ENCODE peak calls at places on chromosomes 3 and 15, in seven cellular contexts. T is fibroblast of lung, Z is OCI-LY7, Y is MM.1S, X is GM23248, L is mammary epithelial cell, A is hepatocyte. Q is an unnamed sample.

GRCh38 chr3:146449076-146449475 is 20.3 kb downstream of the PLSCR2 start:
- DNase-seq in T (no peak), Z (no peak), Y (no peak), X (no peak), L (no peak), A (no peak), Q (no peak)

GRCh38 chr15:55574096-55574495 is 14.0 kb downstream of the PYGO1 start:
- DNase-seq in T (no peak), Z (no peak), Y (no peak), X (no peak), L (no peak), A (no peak), Q (no peak)

GRCh38 chr3:99240700-99241099 is 339.2 kb upstream of the DCBLD2 start:
- DNase-seq in T (no peak), Z (no peak), Y (no peak), X (peak), L (no peak), A (no peak), Q (no peak)

GRCh38 chr3:66998899-66999235 is 760 bp downstream of the KBTBD8 start:
- DNase-seq in T (no peak), Z (peak), Y (no peak), X (no peak), L (peak), A (no peak), Q (no peak)

GRCh38 chr3:28768439-28768838 is 419.8 kb upstream of the AZI2 start:
- DNase-seq in T (no peak), Z (no peak), Y (no peak), X (no peak), L (no peak), A (no peak), Q (no peak)

GRCh38 chr3:47661121-47661752 is 82.6 kb upstream of the CSPG5 start:
- DNase-seq in T (peak), Z (no peak), Y (no peak), X (peak), L (peak), A (peak), Q (no peak)

GRCh38 chr3:76078101-76078500 is 292.8 kb upstream of the ZNF717 start:
- DNase-seq in T (peak), Z (no peak), Y (no peak), X (no peak), L (no peak), A (no peak), Q (no peak)

GRCh38 chr3:63872135-63872924 is 8.7 kb downstream of the ATXN7 start:
- DNase-seq in T (peak), Z (no peak), Y (no peak), X (peak), L (peak), A (no peak), Q (no peak)

GRCh38 chr15:95669146-95669922 is 661.2 kb upstream of the NR2F2 start:
- DNase-seq in T (no peak), Z (no peak), Y (peak), X (peak), L (no peak), A (no peak), Q (no peak)

GRCh38 chr15:38782156-38782555 is 217.5 kb upstream of the RASGRP1 start:
- DNase-seq in T (no peak), Z (no peak), Y (no peak), X (no peak), L (no peak), A (no peak), Q (no peak)

GRCh38 chr15:40274350-40275274 is 8.3 kb downstream of the ANKRD63 start:
- DNase-seq in T (peak), Z (peak), Y (peak), X (peak), L (peak), A (peak), Q (no peak)
- H3K4me3 ChIP-seq in T (no peak), Z (no peak), Y (no peak), X (no peak), L (no peak), A (no peak), Q (no peak)

DNA sequence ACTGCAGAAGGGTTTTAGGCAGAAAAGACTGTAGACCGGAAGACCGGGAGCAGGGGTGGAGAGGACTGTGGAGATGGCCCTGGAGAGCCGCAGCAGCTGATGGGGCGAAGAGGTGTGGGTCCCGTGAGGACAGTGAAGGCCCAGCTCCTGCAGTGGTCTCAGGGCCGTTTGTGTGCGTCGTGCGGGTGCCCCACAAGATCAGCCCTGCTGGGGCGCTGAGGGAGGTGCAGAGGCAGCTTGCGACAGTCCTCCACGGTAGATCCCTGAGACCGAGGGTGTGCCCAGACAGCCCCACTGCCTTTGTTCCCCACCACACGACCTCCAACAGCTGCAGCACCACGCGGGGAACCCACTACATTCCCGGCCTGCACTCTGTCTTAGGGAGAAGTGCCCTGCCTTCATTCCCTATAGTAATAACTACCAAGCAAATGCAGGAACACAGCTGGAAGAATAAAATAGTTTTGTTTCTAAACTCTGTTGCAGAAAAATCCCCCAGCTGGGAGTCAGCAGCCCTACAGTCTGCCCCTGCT is 19.0 kb upstream of the CRABP1 start:
- DNase-seq in T (no peak), Z (no peak), Y (no peak), X (no peak), L (no peak), A (no peak), Q (no peak)
- H2AFZ ChIP-seq in T (no peak), Z (no peak), Y (no peak), X (no peak), L (no peak), A (no peak), Q (no peak)

GRCh38 chr3:172365028-172365567 is 83.2 kb downstream of the GHSR start:
- DNase-seq in T (no peak), Z (no peak), Y (no peak), X (no peak), L (no peak), A (no peak), Q (no peak)
- H3K4me3 ChIP-seq in T (no peak), Z (no peak), Y (no peak), X (no peak), L (no peak), A (no peak), Q (no peak)

DNA sequence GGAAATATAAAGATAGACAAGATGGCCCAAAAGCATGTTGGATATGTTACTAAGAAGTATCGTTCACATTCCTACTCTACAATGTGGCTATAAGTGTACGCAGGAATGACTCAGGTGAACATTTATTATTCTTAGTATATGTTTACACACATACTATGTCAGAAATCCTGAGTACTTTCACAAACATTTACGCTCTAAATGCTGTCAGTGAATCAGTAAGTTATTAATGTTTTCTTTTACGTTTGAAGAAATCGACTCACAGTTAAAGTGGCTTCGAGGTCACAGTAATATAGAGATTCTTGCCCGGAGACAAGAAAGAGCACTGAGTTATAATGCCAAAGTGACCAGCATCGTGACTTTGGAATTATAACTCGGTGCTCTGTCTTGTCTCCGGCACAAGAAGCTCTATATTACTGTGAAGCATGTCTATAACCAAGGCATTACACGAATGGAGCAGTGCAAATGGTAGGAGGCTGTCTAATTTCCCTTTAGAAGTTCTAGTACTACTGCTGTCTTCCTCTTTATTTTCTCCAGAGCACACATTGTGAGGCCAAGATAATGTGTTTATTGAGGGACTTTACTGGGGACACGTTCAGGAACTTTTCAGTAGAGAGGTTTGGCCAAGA is 61.8 kb upstream of the P3H2 start:
- DNase-seq in T (peak), Z (no peak), Y (no peak), X (peak), L (no peak), A (no peak), Q (no peak)
- H2AFZ ChIP-seq in T (no peak), Z (no peak), Y (no peak), X (peak), L (peak), A (peak), Q (no peak)

GRCh38 chr3:114860526-114860925 is 286.6 kb downstream of the ZBTB20 start:
- DNase-seq in T (no peak), Z (no peak), Y (peak), X (no peak), L (no peak), A (no peak), Q (no peak)
- H3K4me3 ChIP-seq in T (no peak), Z (no peak), Y (no peak), X (no peak), L (no peak), A (no peak), Q (no peak)

GRCh38 chr15:79213650-79214049 is 68.9 kb upstream of the ANKRD34C start:
- DNase-seq in T (no peak), Z (no peak), Y (no peak), X (no peak), L (no peak), A (no peak), Q (no peak)
- H2AFZ ChIP-seq in T (no peak), Z (no peak), Y (no peak), X (no peak), L (no peak), A (no peak), Q (no peak)

DNA sequence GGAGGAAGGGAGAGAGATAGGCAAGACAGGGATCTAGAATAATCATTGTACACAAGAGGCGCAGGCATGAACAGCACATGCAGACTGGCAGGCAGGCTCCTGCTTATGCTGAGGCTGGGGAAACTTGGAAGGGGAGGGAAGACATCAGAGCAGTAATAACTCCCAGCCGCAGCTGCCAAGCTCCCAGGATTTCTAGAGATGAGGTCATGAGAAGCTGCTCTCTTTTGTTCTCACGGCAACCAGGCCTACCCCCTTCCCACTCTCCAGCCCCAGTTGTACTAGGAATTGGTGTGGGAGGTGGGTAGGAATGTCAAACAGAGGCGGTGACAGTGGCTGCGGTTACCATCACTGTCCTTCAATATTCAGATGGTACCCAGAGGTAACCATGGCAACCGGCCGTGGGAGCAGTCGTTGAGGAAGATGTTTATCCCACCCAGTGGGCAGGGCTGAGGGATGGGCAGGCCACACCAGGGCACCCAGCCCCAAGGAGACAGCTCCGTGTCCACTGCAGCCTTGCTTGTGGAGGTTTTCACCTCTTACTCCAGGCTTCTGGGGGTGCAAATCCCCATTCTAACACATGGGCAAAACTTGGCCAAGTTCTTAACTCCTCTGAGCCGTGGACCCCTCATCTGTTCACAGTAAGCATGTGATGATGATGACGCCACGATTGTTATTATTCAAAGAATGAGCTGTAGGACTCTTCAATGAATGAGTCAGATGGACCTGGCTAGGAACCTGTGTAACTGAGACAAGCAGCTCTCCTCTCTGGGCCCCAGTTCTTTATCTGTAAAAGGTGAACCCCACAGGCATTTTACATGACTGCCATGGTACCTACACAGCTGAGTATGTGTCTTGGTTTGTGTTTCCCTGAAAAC is 360.8 kb upstream of the PROK2 start:
- DNase-seq in T (peak), Z (no peak), Y (no peak), X (peak), L (peak), A (peak), Q (no peak)
- H3K4me3 ChIP-seq in T (no peak), Z (no peak), Y (no peak), X (no peak), L (no peak), A (no peak), Q (no peak)

DNA sequence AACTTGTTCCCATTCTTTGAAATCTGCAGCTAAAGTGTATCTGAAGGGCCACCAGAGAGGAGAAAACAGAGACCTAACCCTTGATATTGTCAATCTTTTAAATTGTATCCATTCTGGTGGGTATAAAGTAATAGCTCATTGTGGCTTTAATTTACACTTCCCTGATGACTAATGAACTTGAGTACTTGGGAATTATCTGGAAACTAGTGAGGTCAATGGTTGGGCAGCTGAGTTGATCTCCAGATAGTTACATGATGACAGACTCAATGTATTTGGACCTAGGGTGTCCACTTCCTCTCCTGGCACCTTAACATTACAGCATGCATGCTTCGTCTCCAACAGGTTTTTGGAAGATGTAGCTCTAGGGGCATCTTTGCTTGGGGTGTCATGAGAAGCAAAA is 195.2 kb downstream of the PDCD6IP start:
- DNase-seq in T (no peak), Z (no peak), Y (no peak), X (peak), L (no peak), A (no peak), Q (no peak)
- H2AFZ ChIP-seq in T (no peak), Z (no peak), Y (no peak), X (peak), L (no peak), A (no peak), Q (no peak)